ENCODE peak calls at places on chromosomes 1 and 21, in seven cellular contexts. K is GM23338, W is spleen, A is PC-3, N is transverse colon, U is tibial artery, F is heart left ventricle. Q is an unnamed sample. For H3K4me1, the result is how much of the 10 kb centered on the place peaks cover.

GRCh38 chr1:24904731-24905354 is 25.2 kb downstream of the RUNX3 start:
- DNase-seq in K (no peak), W (peak), A (no peak), N (peak), U (peak), F (peak), Q (peak)

GRCh38 chr1:181704556-181704955 is 221.2 kb downstream of the CACNA1E start:
- DNase-seq in K (no peak), W (no peak), A (no peak), N (no peak), U (no peak), F (no peak), Q (no peak)

GRCh38 chr1:186272486-186272885 is 102.6 kb downstream of the TPR start:
- DNase-seq in K (no peak), W (no peak), A (no peak), N (no peak), U (no peak), F (no peak), Q (no peak)

GRCh38 chr1:25867210-25867991 is 8.1 kb downstream of the PAQR7 start:
- DNase-seq in K (peak), W (no peak), A (no peak), N (no peak), U (peak), F (no peak), Q (no peak)

GRCh38 chr1:233211595-233211994 is 83.9 kb downstream of the PCNX2 start:
- DNase-seq in K (no peak), W (no peak), A (peak), N (no peak), U (no peak), F (no peak), Q (no peak)

GRCh38 chr1:10338047-10338446 is 60.8 kb upstream of the PGD start:
- DNase-seq in K (peak), W (no peak), A (peak), N (peak), U (no peak), F (peak), Q (no peak)

GRCh38 chr1:37519613-37520012 is 5.0 kb upstream of the MEAF6 start:
- DNase-seq in K (no peak), W (no peak), A (no peak), N (no peak), U (no peak), F (no peak), Q (no peak)

GRCh38 chr1:217076902-217077301 is 353.7 kb upstream of the ESRRG start:
- DNase-seq in K (peak), W (no peak), A (peak), N (no peak), U (no peak), F (no peak), Q (no peak)

GRCh38 chr1:55539652-55540512 is 324.7 kb upstream of the USP24 start:
- DNase-seq in K (no peak), W (no peak), A (no peak), N (no peak), U (no peak), F (no peak), Q (no peak)

GRCh38 chr1:196034080-196034706 is 574.0 kb downstream of the KCNT2 start:
- DNase-seq in K (peak), W (no peak), A (no peak), N (no peak), U (no peak), F (no peak), Q (no peak)

GRCh38 chr1:112817555-112818373 is 102.6 kb upstream of the PPM1J start:
- DNase-seq in K (peak), W (no peak), A (no peak), N (no peak), U (no peak), F (no peak), Q (no peak)

GRCh38 chr1:59707216-59707615 is 107.5 kb upstream of the HOOK1 start:
- DNase-seq in K (no peak), W (no peak), A (peak), N (peak), U (peak), F (peak), Q (no peak)

GRCh38 chr1:9588551-9589143 is at the start of gene TMEM201:
- DNase-seq in K (peak), W (peak), A (peak), N (peak), U (peak), F (peak), Q (peak)

GRCh38 chr1:58971629-58972140 is 187.8 kb upstream of the JUN start:
- DNase-seq in K (no peak), W (no peak), A (no peak), N (no peak), U (peak), F (peak), Q (peak)

GRCh38 chr21:34932233-34932632 is 116.9 kb downstream of the RUNX1 start:
- DNase-seq in K (no peak), W (no peak), A (no peak), N (no peak), U (no peak), F (no peak), Q (no peak)

GRCh38 chr1:2547210-2548067 is 8.7 kb upstream of the TNFRSF14 start:
- DNase-seq in K (no peak), W (peak), A (peak), N (peak), U (no peak), F (peak), Q (peak)

GRCh38 chr1:233998926-233999325 is 94.5 kb downstream of the SLC35F3 start:
- DNase-seq in K (no peak), W (no peak), A (no peak), N (no peak), U (no peak), F (no peak), Q (no peak)

GRCh38 chr21:24045775-24046215 is 1561.5 kb downstream of the MRPL39 start:
- DNase-seq in K (peak), W (peak), A (peak), N (peak), U (peak), F (peak), Q (peak)

GRCh38 chr1:178688244-178688643 is 36.8 kb upstream of the RALGPS2 start:
- DNase-seq in K (no peak), W (no peak), A (no peak), N (no peak), U (no peak), F (no peak), Q (no peak)

GRCh38 chr1:79431341-79431740 is 424.8 kb upstream of the ADGRL4 start:
- DNase-seq in K (no peak), W (no peak), A (no peak), N (no peak), U (no peak), F (no peak), Q (no peak)

GRCh38 chr1:44048816-44049215 is 17.6 kb upstream of the SLC6A9 start:
- DNase-seq in K (no peak), W (no peak), A (peak), N (no peak), U (no peak), F (no peak), Q (no peak)

GRCh38 chr1:215007880-215008279 is 74.7 kb upstream of the KCNK2 start:
- DNase-seq in K (no peak), W (no peak), A (no peak), N (no peak), U (no peak), F (no peak), Q (no peak)

GRCh38 chr1:5764464-5764863 is 227.8 kb downstream of the NPHP4 start:
- DNase-seq in K (no peak), W (no peak), A (no peak), N (no peak), U (no peak), F (no peak), Q (no peak)

GRCh38 chr21:34630536-34631143 is 15.7 kb upstream of the RCAN1 start:
- DNase-seq in K (peak), W (no peak), A (peak), N (no peak), U (no peak), F (no peak), Q (no peak)

GRCh38 chr1:201321826-201322390 is 38.6 kb downstream of the PKP1 start:
- DNase-seq in K (no peak), W (peak), A (no peak), N (no peak), U (no peak), F (no peak), Q (no peak)

GRCh38 chr1:94792473-94792875 is 27.7 kb upstream of the SLC44A3 start:
- DNase-seq in K (no peak), W (peak), A (peak), N (peak), U (no peak), F (no peak), Q (no peak)
- H3K27ac ChIP-seq in K (no peak), W (peak), A (peak), N (peak), U (peak), F (peak), Q (no peak)

GRCh38 chr1:210189426-210189825 is 43.2 kb upstream of the SERTAD4 start:
- DNase-seq in K (no peak), W (no peak), A (no peak), N (no peak), U (no peak), F (no peak), Q (no peak)

DNA sequence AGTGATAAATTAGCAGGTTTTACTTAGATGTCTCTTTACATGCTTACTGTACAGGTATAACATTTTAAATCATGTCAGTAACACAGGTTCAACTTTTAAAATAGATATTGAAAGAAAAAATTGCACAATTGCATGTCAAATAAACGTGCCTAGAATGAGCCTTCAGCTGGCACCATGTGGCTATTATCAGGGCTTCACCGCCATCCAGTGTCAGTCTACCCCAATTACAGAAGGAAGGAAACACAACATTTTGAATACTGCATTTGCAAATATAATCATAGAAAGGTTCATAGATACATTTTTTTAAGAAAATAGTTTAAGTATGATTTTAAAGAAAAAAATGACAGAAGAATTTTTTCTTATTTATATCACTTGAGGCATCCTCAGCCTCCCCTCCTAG is 47.5 kb upstream of the SERTAD4 start:
- DNase-seq in K (peak), W (no peak), A (no peak), N (no peak), U (no peak), F (no peak), Q (no peak)
- TF ChIP-seq CTCF in K (peak), W (no peak), A (no peak), N (no peak), U (no peak), F (no peak), Q (no peak)

GRCh38 chr1:154955039-154955717 is 721 bp downstream of the PBXIP1 start:
- DNase-seq in K (peak), W (peak), A (no peak), N (peak), U (no peak), F (peak), Q (peak)

GRCh38 chr1:154954541-154954940 is 1.4 kb downstream of the PBXIP1 start:
- DNase-seq in K (no peak), W (no peak), A (no peak), N (no peak), U (no peak), F (no peak), Q (no peak)

GRCh38 chr1:154957258-154957657 is 1.4 kb upstream of the PBXIP1 start:
- DNase-seq in K (no peak), W (peak), A (no peak), N (no peak), U (no peak), F (no peak), Q (no peak)

GRCh38 chr1:154956557-154956956 is 658 bp upstream of the PBXIP1 start:
- DNase-seq in K (no peak), W (peak), A (no peak), N (no peak), U (peak), F (peak), Q (no peak)

DNA sequence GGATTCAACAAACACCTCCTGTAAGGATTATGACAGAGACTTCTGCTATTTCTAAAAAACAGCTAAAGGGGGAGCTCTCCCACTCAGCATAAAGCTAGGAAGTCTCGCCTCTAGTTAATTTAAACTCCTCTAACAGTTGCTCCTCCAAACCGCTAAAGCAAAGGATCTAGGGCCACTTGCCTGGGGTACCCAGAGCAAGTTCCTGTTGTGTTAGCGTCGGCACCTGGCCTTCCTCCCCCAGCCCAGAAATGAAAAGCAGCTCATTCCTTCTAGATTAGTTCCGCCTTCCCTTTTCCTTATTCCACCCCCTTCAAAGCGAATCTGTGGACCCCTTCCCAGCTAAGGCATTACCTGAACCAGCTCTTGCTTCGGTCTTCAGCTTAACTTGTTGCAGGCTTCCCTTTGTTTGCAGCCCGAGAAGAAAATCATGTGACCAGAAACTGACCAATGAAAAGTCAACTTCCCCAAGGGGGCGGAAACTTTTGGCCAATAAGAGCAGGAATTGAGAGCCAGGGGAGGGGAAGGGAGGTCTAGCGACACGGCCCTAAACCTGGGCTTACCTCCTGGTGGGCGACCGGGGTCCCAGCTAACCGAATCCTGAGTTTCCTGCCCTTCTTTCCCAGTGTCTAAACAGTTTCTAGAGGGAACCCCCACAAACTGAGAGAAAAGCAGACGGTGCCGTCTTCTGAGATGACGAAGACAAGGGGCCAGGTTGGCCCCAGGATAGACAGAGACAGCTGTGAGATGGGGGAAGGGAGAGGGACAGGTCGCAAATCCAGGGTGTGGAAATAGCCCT is at the start of gene PBXIP1:
- DNase-seq in K (peak), W (peak), A (peak), N (peak), U (peak), F (peak), Q (peak)
- H3K4me1 ChIP-seq in K (under half), W (half or more), A (under half), N (under half), U (half or more), F (under half), Q (half or more)

GRCh38 chr1:206709772-206710456 is 25.2 kb downstream of the MAPKAPK2 start:
- DNase-seq in K (no peak), W (no peak), A (peak), N (no peak), U (no peak), F (no peak), Q (no peak)

GRCh38 chr1:206708882-206709281 is 24.2 kb downstream of the MAPKAPK2 start:
- DNase-seq in K (no peak), W (no peak), A (peak), N (no peak), U (no peak), F (no peak), Q (no peak)

GRCh38 chr1:206710457-206710823 is 25.7 kb downstream of the MAPKAPK2 start:
- DNase-seq in K (no peak), W (no peak), A (no peak), N (no peak), U (no peak), F (no peak), Q (no peak)

GRCh38 chr1:206708058-206708457 is 23.4 kb downstream of the MAPKAPK2 start:
- DNase-seq in K (peak), W (peak), A (no peak), N (peak), U (no peak), F (no peak), Q (no peak)

GRCh38 chr1:206709322-206709721 is 24.6 kb downstream of the MAPKAPK2 start:
- DNase-seq in K (no peak), W (no peak), A (peak), N (no peak), U (no peak), F (no peak), Q (no peak)
- H3K27ac ChIP-seq in K (no peak), W (peak), A (peak), N (no peak), U (peak), F (peak), Q (no peak)